ENCODE peak calls at places on chromosomes 1 and 21, in six cellular contexts. X is astrocyte of the spinal cord, S is bronchial epithelial cell, E is neural progenitor cell, J is H9, Q is tibial artery. D is an unnamed sample.

GRCh38 chr1:203440780-203441179 is 34.8 kb upstream of the PRELP start:
- DNase-seq in J (peak), Q (peak), S (peak), E (peak), X (peak), D (no peak)

GRCh38 chr21:16709866-16710550 is 802.8 kb upstream of the CXADR start:
- DNase-seq in J (no peak), E (peak), Q (no peak), S (no peak), X (peak), D (no peak)

GRCh38 chr1:111750856-111751255 is 4.8 kb upstream of the DDX20 start:
- DNase-seq in J (no peak), Q (no peak), E (no peak), X (no peak), S (no peak), D (no peak)

GRCh38 chr1:226558293-226558692 is 9.7 kb downstream of the STUM start:
- DNase-seq in S (no peak), X (no peak), J (no peak), E (no peak), Q (no peak), D (no peak)

GRCh38 chr1:196114193-196114592 is 494.0 kb downstream of the KCNT2 start:
- DNase-seq in J (no peak), E (no peak), X (no peak), Q (no peak), S (peak), D (no peak)

GRCh38 chr1:9413143-9413876 is 120.6 kb downstream of the SPSB1 start:
- DNase-seq in Q (peak), X (peak), S (peak), E (peak), J (peak), D (no peak)

GRCh38 chr1:27821761-27822315 is 8.7 kb upstream of the PPP1R8 start:
- DNase-seq in J (no peak), S (no peak), Q (no peak), X (no peak), E (no peak), D (no peak)

GRCh38 chr1:226662704-226663326 is 76.3 kb downstream of the ITPKB start:
- DNase-seq in Q (peak), J (no peak), S (peak), X (peak), E (no peak), D (peak)

GRCh38 chr1:181485276-181486097 is 2.2 kb downstream of the CACNA1E start:
- DNase-seq in E (peak), S (peak), Q (no peak), X (no peak), J (peak), D (no peak)

GRCh38 chr21:16084776-16085364 is 355.1 kb downstream of the USP25 start:
- DNase-seq in E (no peak), J (no peak), S (peak), X (peak), Q (peak), D (no peak)

GRCh38 chr1:238677567-238677966 is 708.8 kb upstream of the CHRM3 start:
- DNase-seq in E (no peak), Q (no peak), S (peak), X (peak), J (no peak), D (no peak)

GRCh38 chr1:27601771-27602509 is 2.0 kb downstream of the AHDC1 start:
- DNase-seq in Q (peak), J (no peak), X (no peak), S (no peak), E (peak), D (no peak)

GRCh38 chr1:241447056-241447649 is 72.4 kb downstream of the FH start:
- DNase-seq in J (no peak), Q (no peak), X (no peak), S (no peak), E (no peak), D (no peak)

GRCh38 chr1:171868217-171868616 is 26.9 kb downstream of the DNM3 start:
- DNase-seq in E (no peak), X (peak), Q (no peak), J (no peak), S (peak), D (no peak)

GRCh38 chr21:46126321-46127238 is 28.7 kb downstream of the COL6A2 start:
- DNase-seq in X (no peak), S (no peak), E (no peak), Q (peak), J (peak), D (peak)

GRCh38 chr21:33492571-33492970 is 1.1 kb upstream of the DNAJC28 start:
- DNase-seq in X (peak), E (no peak), S (peak), J (no peak), Q (no peak), D (no peak)

GRCh38 chr1:233613252-233614172 is at the start of gene KCNK1:
- DNase-seq in X (peak), E (peak), S (peak), Q (peak), J (peak), D (no peak)

DNA sequence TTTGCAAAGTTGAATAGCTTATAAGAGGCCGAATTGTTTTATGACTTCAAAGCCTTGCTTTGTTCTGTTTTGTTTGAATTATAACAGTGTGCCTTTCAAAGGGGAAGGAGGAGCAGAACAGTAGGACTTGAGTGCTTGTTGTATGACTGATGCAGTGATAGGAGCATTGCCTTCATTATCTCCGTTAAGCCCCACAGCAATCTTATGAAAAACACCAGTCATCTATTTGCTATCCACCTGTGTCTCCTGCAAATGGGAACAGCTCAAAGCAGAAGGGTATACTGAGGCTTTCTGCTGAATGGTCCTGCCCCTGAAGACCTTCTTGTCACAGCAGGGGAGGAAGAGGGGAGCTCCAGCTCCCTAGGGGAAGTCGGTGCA is 127.5 kb downstream of the RNF220 start:
- DNase-seq in E (no peak), S (no peak), Q (no peak), J (no peak), X (peak), D (no peak)
- TF ChIP-seq CTCF in E (no peak), S (no peak), Q (no peak), J (no peak), X (no peak), D (no peak)

GRCh38 chr1:216830836-216831235 is 107.6 kb upstream of the ESRRG start:
- DNase-seq in S (no peak), X (no peak), E (no peak), Q (no peak), J (no peak), D (no peak)
- TF ChIP-seq CTCF in S (no peak), X (no peak), E (no peak), Q (no peak), J (no peak), D (no peak)

GRCh38 chr1:86067626-86068025 is 88.9 kb downstream of the COL24A1 start:
- DNase-seq in E (no peak), S (no peak), X (peak), Q (no peak), J (no peak), D (no peak)

GRCh38 chr1:86068841-86069756 is 87.5 kb downstream of the COL24A1 start:
- DNase-seq in S (no peak), E (no peak), Q (no peak), X (peak), J (no peak), D (no peak)

GRCh38 chr1:86068126-86068805 is 88.3 kb downstream of the COL24A1 start:
- DNase-seq in Q (no peak), E (no peak), J (peak), S (no peak), X (peak), D (no peak)

GRCh38 chr1:86064899-86065298 is 91.7 kb downstream of the COL24A1 start:
- DNase-seq in X (no peak), S (no peak), J (no peak), E (peak), Q (no peak), D (no peak)

DNA sequence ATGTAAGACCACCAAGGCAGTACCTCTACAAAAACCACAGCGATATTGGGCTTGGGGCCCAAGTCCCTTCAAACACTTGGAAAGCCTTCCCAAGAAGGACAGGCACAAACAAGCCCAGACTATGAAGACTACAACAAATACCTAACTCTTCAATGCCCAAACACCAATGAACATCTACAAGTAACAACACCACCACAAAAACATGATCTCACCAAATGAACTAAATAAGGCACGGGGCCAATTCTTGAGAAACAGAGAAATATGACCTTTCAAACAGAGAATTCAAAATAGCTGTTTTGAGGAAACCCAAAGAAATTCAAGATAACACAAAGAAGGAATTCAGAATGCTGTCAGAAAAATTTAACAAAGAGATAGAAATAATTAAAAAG is 86.8 kb downstream of the COL24A1 start:
- DNase-seq in Q (no peak), S (peak), E (no peak), J (no peak), X (peak), D (no peak)
- TF ChIP-seq CTCF in Q (no peak), S (no peak), E (no peak), J (no peak), X (no peak), D (no peak)

GRCh38 chr1:5410652-5411051 is 581.6 kb downstream of the NPHP4 start:
- DNase-seq in E (no peak), S (peak), X (no peak), Q (no peak), J (no peak), D (no peak)

GRCh38 chr1:5416518-5416917 is 575.7 kb downstream of the NPHP4 start:
- DNase-seq in Q (no peak), S (no peak), J (no peak), X (no peak), E (no peak), D (no peak)

GRCh38 chr1:5419501-5419900 is 572.7 kb downstream of the NPHP4 start:
- DNase-seq in S (no peak), J (no peak), Q (no peak), X (no peak), E (no peak), D (peak)

DNA sequence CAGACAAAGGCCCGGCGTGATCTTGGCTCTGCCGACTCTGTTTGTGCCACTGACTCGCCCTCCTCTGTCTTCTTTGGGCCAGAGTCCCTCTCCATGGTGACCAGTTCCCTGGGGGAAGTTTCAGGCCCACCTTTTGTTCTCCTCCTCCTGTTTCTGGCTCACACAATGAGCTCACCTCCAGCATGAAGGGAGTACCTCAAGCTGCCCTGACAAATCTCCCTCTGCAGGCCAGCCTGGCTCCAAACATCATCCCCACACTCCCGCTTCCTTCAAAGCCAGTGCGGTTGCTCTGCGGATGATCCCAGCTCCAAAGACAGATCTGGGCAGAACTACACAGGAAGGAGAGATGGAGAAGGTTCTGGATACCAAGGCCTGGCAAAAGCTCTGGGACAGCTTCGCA is 576.6 kb downstream of the NPHP4 start:
- DNase-seq in Q (no peak), E (peak), X (no peak), S (no peak), J (peak), D (peak)
- TF ChIP-seq CTCF in Q (no peak), E (peak), X (no peak), S (no peak), J (peak), D (no peak)

DNA sequence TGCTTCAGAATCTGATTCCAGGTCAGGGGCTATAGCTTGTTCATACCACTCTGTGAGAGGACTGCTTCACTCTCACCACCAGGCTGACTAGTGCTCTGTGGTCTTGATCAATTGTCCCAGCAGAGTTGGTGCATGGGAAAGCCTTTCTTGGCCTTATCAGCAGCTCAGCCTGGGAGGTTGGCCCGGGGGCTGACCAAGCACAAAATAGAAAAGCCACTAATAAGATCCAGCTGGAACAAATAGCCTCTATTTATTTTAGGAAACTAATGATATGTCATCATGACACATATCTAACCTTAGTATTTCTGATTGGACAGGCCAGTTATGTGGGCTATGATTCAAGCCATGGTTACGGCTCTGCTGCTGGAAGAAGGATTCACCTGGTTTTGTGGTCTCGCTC is 134.2 kb downstream of the GDAP2 start:
- DNase-seq in X (peak), S (peak), Q (no peak), E (no peak), J (no peak), D (no peak)
- TF ChIP-seq CTCF in X (no peak), S (no peak), Q (no peak), E (no peak), J (no peak), D (no peak)

DNA sequence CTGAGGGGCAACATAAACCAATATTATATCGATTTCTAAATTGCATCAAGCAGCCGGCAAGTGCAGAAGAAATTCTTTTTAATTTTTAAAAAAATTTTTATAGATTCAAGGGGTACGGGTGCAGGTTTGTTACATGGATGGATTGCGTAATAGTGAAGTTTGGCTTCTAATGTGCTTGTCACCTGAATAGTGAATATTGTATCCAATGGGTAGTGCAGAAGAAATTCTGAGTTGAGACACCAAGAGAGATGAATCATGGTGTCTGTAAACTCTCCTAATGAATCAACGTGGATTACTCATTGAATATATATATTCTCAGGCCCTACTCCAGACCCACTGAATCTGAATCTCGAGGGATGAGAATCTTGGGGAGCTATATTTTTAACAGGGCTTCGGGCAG is 253.7 kb upstream of the FOXD3 start:
- DNase-seq in Q (no peak), J (no peak), S (peak), X (no peak), E (no peak), D (no peak)
- TF ChIP-seq CTCF in Q (no peak), J (no peak), S (no peak), X (no peak), E (no peak), D (no peak)

D was measured in CD14-positive monocyte.